ENCODE peak calls at places on chromosomes 6 and 20, in nine cellular contexts. One of them, this sample, is unnamed.
A peak's percentile ranks its signal among the peaks of the same experiment; 100 is the strongest.

GRCh38 chr6:18371010-18371409 is 16.1 kb upstream of the RNF144B start:
- DNase-seq in mucosa of descending colon: no peak
- DNase-seq in left lung: no peak
- DNase-seq in left ventricle myocardium superior: no peak
- DNase-seq in GM23248: no peak
- DNase-seq in OCI-LY7: no peak
- DNase-seq in neural progenitor cell: no peak
- DNase-seq in upper lobe of right lung: no peak
- DNase-seq in hepatocyte: no peak
- DNase-seq in this sample: no peak

GRCh38 chr6:18388942-18389341 is 1.8 kb downstream of the RNF144B start:
- DNase-seq in mucosa of descending colon: no peak
- DNase-seq in left lung: no peak
- DNase-seq in left ventricle myocardium superior: no peak
- DNase-seq in GM23248: peak; percentile 89
- DNase-seq in OCI-LY7: peak; percentile 20
- DNase-seq in neural progenitor cell: no peak
- DNase-seq in upper lobe of right lung: no peak
- DNase-seq in hepatocyte: no peak
- DNase-seq in this sample: no peak

GRCh38 chr20:46631212-46631869 is 19.9 kb downstream of the SLC13A3 start:
- DNase-seq in mucosa of descending colon: no peak
- DNase-seq in left lung: peak; percentile 79
- DNase-seq in left ventricle myocardium superior: no peak
- DNase-seq in GM23248: peak; percentile 30
- DNase-seq in OCI-LY7: no peak
- DNase-seq in neural progenitor cell: peak; percentile 40
- DNase-seq in upper lobe of right lung: peak; percentile 79
- DNase-seq in hepatocyte: peak; percentile 53
- DNase-seq in this sample: no peak

GRCh38 chr6:150347845-150348244 is 21.0 kb upstream of the IYD start:
- DNase-seq in mucosa of descending colon: no peak
- DNase-seq in left lung: no peak
- DNase-seq in left ventricle myocardium superior: no peak
- DNase-seq in GM23248: no peak
- DNase-seq in OCI-LY7: peak; percentile 93
- DNase-seq in neural progenitor cell: no peak
- DNase-seq in upper lobe of right lung: no peak
- DNase-seq in hepatocyte: no peak
- DNase-seq in this sample: no peak

GRCh38 chr6:129567374-129567773 is 142.6 kb downstream of the ARHGAP18 start:
- DNase-seq in mucosa of descending colon: no peak
- DNase-seq in left lung: no peak
- DNase-seq in left ventricle myocardium superior: peak; percentile 41
- DNase-seq in GM23248: peak; percentile 28
- DNase-seq in OCI-LY7: no peak
- DNase-seq in neural progenitor cell: peak; percentile 57
- DNase-seq in upper lobe of right lung: no peak
- DNase-seq in hepatocyte: peak; percentile 25
- DNase-seq in this sample: peak; percentile 10

GRCh38 chr6:159982726-159983506 is 14.0 kb downstream of the IGF2R start:
- DNase-seq in mucosa of descending colon: no peak
- DNase-seq in left lung: no peak
- DNase-seq in left ventricle myocardium superior: no peak
- DNase-seq in GM23248: peak; percentile 38
- DNase-seq in OCI-LY7: no peak
- DNase-seq in neural progenitor cell: no peak
- DNase-seq in upper lobe of right lung: no peak
- DNase-seq in hepatocyte: no peak
- DNase-seq in this sample: no peak

GRCh38 chr20:911882-912600 is 4.1 kb downstream of the ANGPT4 start:
- DNase-seq in mucosa of descending colon: no peak
- DNase-seq in left lung: no peak
- DNase-seq in left ventricle myocardium superior: no peak
- DNase-seq in GM23248: no peak
- DNase-seq in OCI-LY7: peak; percentile 22
- DNase-seq in neural progenitor cell: no peak
- DNase-seq in upper lobe of right lung: no peak
- DNase-seq in hepatocyte: no peak
- DNase-seq in this sample: no peak

GRCh38 chr20:46034039-46034438 is 5.0 kb downstream of the SLC12A5 start:
- DNase-seq in mucosa of descending colon: no peak
- DNase-seq in left lung: no peak
- DNase-seq in left ventricle myocardium superior: no peak
- DNase-seq in GM23248: no peak
- DNase-seq in OCI-LY7: no peak
- DNase-seq in neural progenitor cell: no peak
- DNase-seq in upper lobe of right lung: no peak
- DNase-seq in hepatocyte: no peak
- DNase-seq in this sample: no peak

GRCh38 chr6:76250666-76251065 is 178.2 kb upstream of the IMPG1 start:
- DNase-seq in mucosa of descending colon: no peak
- DNase-seq in left lung: no peak
- DNase-seq in left ventricle myocardium superior: no peak
- DNase-seq in GM23248: no peak
- DNase-seq in OCI-LY7: no peak
- DNase-seq in neural progenitor cell: no peak
- DNase-seq in upper lobe of right lung: no peak
- DNase-seq in hepatocyte: no peak
- DNase-seq in this sample: no peak

GRCh38 chr6:39980839-39981580 is 46.7 kb upstream of the MOCS1 start:
- DNase-seq in mucosa of descending colon: no peak
- DNase-seq in left lung: no peak
- DNase-seq in left ventricle myocardium superior: no peak
- DNase-seq in GM23248: peak; percentile 75
- DNase-seq in OCI-LY7: peak; percentile 34
- DNase-seq in neural progenitor cell: peak; percentile 74
- DNase-seq in upper lobe of right lung: no peak
- DNase-seq in hepatocyte: peak; percentile 82
- DNase-seq in this sample: peak; percentile 31

GRCh38 chr6:168774381-168774780 is 333.4 kb downstream of the SMOC2 start:
- DNase-seq in mucosa of descending colon: no peak
- DNase-seq in left lung: no peak
- DNase-seq in left ventricle myocardium superior: no peak
- DNase-seq in GM23248: peak; percentile 2
- DNase-seq in OCI-LY7: no peak
- DNase-seq in neural progenitor cell: no peak
- DNase-seq in upper lobe of right lung: no peak
- DNase-seq in hepatocyte: no peak
- DNase-seq in this sample: no peak

GRCh38 chr20:59082981-59083380 is 40.4 kb upstream of the PRELID3B start:
- DNase-seq in mucosa of descending colon: no peak
- DNase-seq in left lung: no peak
- DNase-seq in left ventricle myocardium superior: no peak
- DNase-seq in GM23248: peak; percentile 88
- DNase-seq in OCI-LY7: no peak
- DNase-seq in neural progenitor cell: no peak
- DNase-seq in upper lobe of right lung: no peak
- DNase-seq in hepatocyte: no peak
- DNase-seq in this sample: no peak

GRCh38 chr20:63733117-63733516 is 3.3 kb upstream of the LIME1 start:
- DNase-seq in mucosa of descending colon: no peak
- DNase-seq in left lung: peak; percentile 55
- DNase-seq in left ventricle myocardium superior: no peak
- DNase-seq in GM23248: no peak
- DNase-seq in OCI-LY7: no peak
- DNase-seq in neural progenitor cell: no peak
- DNase-seq in upper lobe of right lung: no peak
- DNase-seq in hepatocyte: no peak
- DNase-seq in this sample: no peak

GRCh38 chr6:16318538-16318937 is 80.2 kb downstream of the GMPR start:
- DNase-seq in mucosa of descending colon: no peak
- DNase-seq in left lung: no peak
- DNase-seq in left ventricle myocardium superior: no peak
- DNase-seq in GM23248: peak; percentile 97
- DNase-seq in OCI-LY7: no peak
- DNase-seq in neural progenitor cell: no peak
- DNase-seq in upper lobe of right lung: no peak
- DNase-seq in hepatocyte: no peak
- DNase-seq in this sample: no peak

GRCh38 chr20:53678315-53678989 is 84.8 kb upstream of the ZNF217 start:
- DNase-seq in mucosa of descending colon: no peak
- DNase-seq in left lung: no peak
- DNase-seq in left ventricle myocardium superior: no peak
- DNase-seq in GM23248: no peak
- DNase-seq in OCI-LY7: no peak
- DNase-seq in neural progenitor cell: no peak
- DNase-seq in upper lobe of right lung: no peak
- DNase-seq in hepatocyte: no peak
- DNase-seq in this sample: no peak

GRCh38 chr6:51675551-51676275 is 411.7 kb downstream of the PKHD1 start:
- DNase-seq in mucosa of descending colon: no peak
- DNase-seq in left lung: no peak
- DNase-seq in left ventricle myocardium superior: no peak
- DNase-seq in GM23248: no peak
- DNase-seq in OCI-LY7: no peak
- DNase-seq in neural progenitor cell: no peak
- DNase-seq in upper lobe of right lung: no peak
- DNase-seq in hepatocyte: no peak
- DNase-seq in this sample: peak; percentile 2

GRCh38 chr20:4060054-4060795 is 44.9 kb upstream of the RNF24 start:
- DNase-seq in mucosa of descending colon: peak; percentile 85
- DNase-seq in left lung: peak; percentile 90
- DNase-seq in left ventricle myocardium superior: peak; percentile 76
- DNase-seq in GM23248: no peak
- DNase-seq in OCI-LY7: no peak
- DNase-seq in neural progenitor cell: no peak
- DNase-seq in upper lobe of right lung: peak; percentile 87
- DNase-seq in hepatocyte: no peak
- DNase-seq in this sample: no peak

GRCh38 chr6:29602564-29603361 is 17.8 kb downstream of the OR2H2 start:
- DNase-seq in mucosa of descending colon: no peak
- DNase-seq in left lung: no peak
- DNase-seq in left ventricle myocardium superior: no peak
- DNase-seq in GM23248: peak; percentile 23
- DNase-seq in OCI-LY7: peak; percentile 11
- DNase-seq in neural progenitor cell: peak; percentile 85
- DNase-seq in upper lobe of right lung: no peak
- DNase-seq in hepatocyte: peak; percentile 54
- DNase-seq in this sample: peak; percentile 43

GRCh38 chr6:159178847-159179246 is 9.6 kb downstream of the FNDC1 start:
- DNase-seq in mucosa of descending colon: no peak
- DNase-seq in left lung: no peak
- DNase-seq in left ventricle myocardium superior: no peak
- DNase-seq in GM23248: no peak
- DNase-seq in OCI-LY7: no peak
- DNase-seq in neural progenitor cell: no peak
- DNase-seq in upper lobe of right lung: no peak
- DNase-seq in hepatocyte: no peak
- DNase-seq in this sample: no peak

GRCh38 chr6:32608374-32608773 is 18.7 kb upstream of the HLA-DRB1 start:
- DNase-seq in mucosa of descending colon: no peak
- DNase-seq in left lung: no peak
- DNase-seq in left ventricle myocardium superior: no peak
- DNase-seq in GM23248: no peak
- DNase-seq in OCI-LY7: no peak
- DNase-seq in neural progenitor cell: peak; percentile 26
- DNase-seq in upper lobe of right lung: no peak
- DNase-seq in hepatocyte: no peak
- DNase-seq in this sample: no peak

GRCh38 chr6:85470023-85470410 is 20.1 kb downstream of the NT5E start:
- DNase-seq in mucosa of descending colon: no peak
- DNase-seq in left lung: no peak
- DNase-seq in left ventricle myocardium superior: no peak
- DNase-seq in GM23248: peak; percentile 46
- DNase-seq in OCI-LY7: no peak
- DNase-seq in neural progenitor cell: no peak
- DNase-seq in upper lobe of right lung: no peak
- DNase-seq in hepatocyte: no peak
- DNase-seq in this sample: no peak

GRCh38 chr20:37095108-37095608 is 639 bp downstream of the RBL1 start:
- DNase-seq in mucosa of descending colon: peak; percentile 46
- DNase-seq in left lung: no peak
- DNase-seq in left ventricle myocardium superior: no peak
- DNase-seq in GM23248: peak; percentile 39
- DNase-seq in OCI-LY7: peak; percentile 82
- DNase-seq in neural progenitor cell: peak; percentile 24
- DNase-seq in upper lobe of right lung: no peak
- DNase-seq in hepatocyte: peak; percentile 5
- DNase-seq in this sample: peak; percentile 20

GRCh38 chr6:122753688-122754056 is 25.8 kb upstream of the FABP7 start:
- DNase-seq in mucosa of descending colon: no peak
- DNase-seq in left lung: no peak
- DNase-seq in left ventricle myocardium superior: no peak
- DNase-seq in GM23248: no peak
- DNase-seq in OCI-LY7: no peak
- DNase-seq in neural progenitor cell: no peak
- DNase-seq in upper lobe of right lung: no peak
- DNase-seq in hepatocyte: no peak
- DNase-seq in this sample: no peak

GRCh38 chr20:5621305-5621704 is 128.9 kb upstream of the SHLD1 start:
- DNase-seq in mucosa of descending colon: no peak
- DNase-seq in left lung: no peak
- DNase-seq in left ventricle myocardium superior: peak; percentile 47
- DNase-seq in GM23248: peak; percentile 20
- DNase-seq in OCI-LY7: no peak
- DNase-seq in neural progenitor cell: no peak
- DNase-seq in upper lobe of right lung: no peak
- DNase-seq in hepatocyte: peak; percentile 26
- DNase-seq in this sample: no peak

GRCh38 chr20:20010639-20011500 is 6.3 kb upstream of the NAA20 start:
- DNase-seq in mucosa of descending colon: no peak
- DNase-seq in left lung: no peak
- DNase-seq in left ventricle myocardium superior: no peak
- DNase-seq in GM23248: peak; percentile 63
- DNase-seq in OCI-LY7: no peak
- DNase-seq in neural progenitor cell: no peak
- DNase-seq in upper lobe of right lung: no peak
- DNase-seq in hepatocyte: peak; percentile 61
- DNase-seq in this sample: no peak

GRCh38 chr6:73516712-73517489 is 3.9 kb downstream of the EEF1A1 start:
- DNase-seq in mucosa of descending colon: no peak
- DNase-seq in left lung: no peak
- DNase-seq in left ventricle myocardium superior: no peak
- DNase-seq in GM23248: peak; percentile 57
- DNase-seq in OCI-LY7: peak; percentile 14
- DNase-seq in neural progenitor cell: no peak
- DNase-seq in upper lobe of right lung: no peak
- DNase-seq in hepatocyte: no peak
- DNase-seq in this sample: no peak

GRCh38 chr6:114785235-114786127 is 442.7 kb upstream of the HS3ST5 start:
- DNase-seq in mucosa of descending colon: no peak
- DNase-seq in left lung: no peak
- DNase-seq in left ventricle myocardium superior: no peak
- DNase-seq in GM23248: no peak
- DNase-seq in OCI-LY7: no peak
- DNase-seq in neural progenitor cell: no peak
- DNase-seq in upper lobe of right lung: no peak
- DNase-seq in hepatocyte: no peak
- DNase-seq in this sample: no peak

GRCh38 chr6:157861814-157862213 is 38.8 kb downstream of the SNX9 start:
- DNase-seq in mucosa of descending colon: no peak
- DNase-seq in left lung: no peak
- DNase-seq in left ventricle myocardium superior: no peak
- DNase-seq in GM23248: peak; percentile 72
- DNase-seq in OCI-LY7: no peak
- DNase-seq in neural progenitor cell: no peak
- DNase-seq in upper lobe of right lung: no peak
- DNase-seq in hepatocyte: no peak
- DNase-seq in this sample: no peak

GRCh38 chr6:115487331-115487730 is 573.4 kb downstream of the FRK start:
- DNase-seq in mucosa of descending colon: no peak
- DNase-seq in left lung: no peak
- DNase-seq in left ventricle myocardium superior: no peak
- DNase-seq in GM23248: no peak
- DNase-seq in OCI-LY7: no peak
- DNase-seq in neural progenitor cell: no peak
- DNase-seq in upper lobe of right lung: no peak
- DNase-seq in hepatocyte: no peak
- DNase-seq in this sample: no peak

GRCh38 chr6:39053854-39054576 is 5.4 kb downstream of the GLP1R start:
- DNase-seq in mucosa of descending colon: peak; percentile 56
- DNase-seq in left lung: no peak
- DNase-seq in left ventricle myocardium superior: no peak
- DNase-seq in GM23248: no peak
- DNase-seq in OCI-LY7: no peak
- DNase-seq in neural progenitor cell: no peak
- DNase-seq in upper lobe of right lung: peak; percentile 37
- DNase-seq in hepatocyte: no peak
- DNase-seq in this sample: no peak

GRCh38 chr6:52457096-52457495 is 37.0 kb downstream of the EFHC1 start:
- DNase-seq in mucosa of descending colon: no peak
- DNase-seq in left lung: no peak
- DNase-seq in left ventricle myocardium superior: no peak
- DNase-seq in GM23248: no peak
- DNase-seq in OCI-LY7: no peak
- DNase-seq in neural progenitor cell: peak; percentile 85
- DNase-seq in upper lobe of right lung: no peak
- DNase-seq in hepatocyte: no peak
- DNase-seq in this sample: peak; percentile 1

This sample was measured in HuH-7.